ENCODE peak calls at places on chromosomes 5 and 9, in nine cellular contexts. U is Peyer's patch, B is HCT116, T is MM.1S, G is OCI-LY7, W is endodermal cell, X is foreskin fibroblast, L is spleen, D is GM12865. F is an unnamed sample.

GRCh38 chr9:120931278-120932085 is 4.9 kb upstream of the TRAF1 start:
- DNase-seq in U (peak), B (no peak), T (peak), G (peak), W (peak), X (peak), L (no peak), D (peak), F (peak)

GRCh38 chr9:128341435-128341849 is 1.1 kb downstream of the SLC27A4 start:
- DNase-seq in U (peak), B (peak), T (peak), G (peak), W (peak), X (peak), L (peak), D (peak), F (no peak)

GRCh38 chr5:54171645-54172384 is 138.6 kb downstream of the ARL15 start:
- DNase-seq in U (no peak), B (no peak), T (peak), G (peak), W (no peak), X (peak), L (no peak), D (no peak), F (no peak)

GRCh38 chr9:134469041-134469875 is 143.0 kb downstream of the RXRA start:
- DNase-seq in U (no peak), B (no peak), T (no peak), G (no peak), W (no peak), X (peak), L (no peak), D (no peak), F (no peak)

GRCh38 chr5:72234265-72234700 is 85.8 kb downstream of the MRPS27 start:
- DNase-seq in U (no peak), B (no peak), T (no peak), G (no peak), W (no peak), X (peak), L (no peak), D (peak), F (peak)

GRCh38 chr5:14476791-14477435 is 104.7 kb upstream of the OTULINL start:
- DNase-seq in U (no peak), B (no peak), T (no peak), G (no peak), W (no peak), X (peak), L (no peak), D (no peak), F (no peak)

GRCh38 chr5:146107901-146108300 is 2.5 kb upstream of the PLAC8L1 start:
- DNase-seq in U (no peak), B (no peak), T (no peak), G (no peak), W (no peak), X (peak), L (no peak), D (no peak), F (no peak)

GRCh38 chr5:92460505-92460904 is 1077.4 kb upstream of the ARRDC3 start:
- DNase-seq in U (no peak), B (no peak), T (no peak), G (no peak), W (no peak), X (no peak), L (no peak), D (peak), F (no peak)

GRCh38 chr5:65895891-65896290 is 30.5 kb upstream of the ERBIN start:
- DNase-seq in U (no peak), B (no peak), T (peak), G (no peak), W (no peak), X (no peak), L (no peak), D (peak), F (no peak)

GRCh38 chr5:14668247-14668646 is 3.7 kb downstream of the OTULIN start:
- DNase-seq in U (no peak), B (no peak), T (no peak), G (no peak), W (no peak), X (no peak), L (no peak), D (peak), F (no peak)

GRCh38 chr5:180090769-180091546 is 19.4 kb upstream of the RNF130 start:
- DNase-seq in U (peak), B (peak), T (peak), G (peak), W (peak), X (peak), L (no peak), D (no peak), F (no peak)
- TF ChIP-seq CTCF in U (no peak), B (peak), T (peak), G (peak), W (peak), X (no peak), L (no peak), D (no peak), F (no peak)

GRCh38 chr5:169081008-169081724 is 219.8 kb downstream of the SLIT3 start:
- DNase-seq in U (no peak), B (no peak), T (no peak), G (no peak), W (peak), X (no peak), L (no peak), D (no peak), F (no peak)

GRCh38 chr5:169085656-169086055 is 215.3 kb downstream of the SLIT3 start:
- DNase-seq in U (no peak), B (no peak), T (no peak), G (no peak), W (no peak), X (no peak), L (no peak), D (no peak), F (no peak)

GRCh38 chr5:169084775-169085566 is 216.0 kb downstream of the SLIT3 start:
- DNase-seq in U (no peak), B (no peak), T (no peak), G (no peak), W (peak), X (no peak), L (no peak), D (no peak), F (no peak)

GRCh38 chr5:169080352-169080938 is 220.5 kb downstream of the SLIT3 start:
- DNase-seq in U (no peak), B (no peak), T (no peak), G (no peak), W (peak), X (no peak), L (no peak), D (no peak), F (no peak)

DNA sequence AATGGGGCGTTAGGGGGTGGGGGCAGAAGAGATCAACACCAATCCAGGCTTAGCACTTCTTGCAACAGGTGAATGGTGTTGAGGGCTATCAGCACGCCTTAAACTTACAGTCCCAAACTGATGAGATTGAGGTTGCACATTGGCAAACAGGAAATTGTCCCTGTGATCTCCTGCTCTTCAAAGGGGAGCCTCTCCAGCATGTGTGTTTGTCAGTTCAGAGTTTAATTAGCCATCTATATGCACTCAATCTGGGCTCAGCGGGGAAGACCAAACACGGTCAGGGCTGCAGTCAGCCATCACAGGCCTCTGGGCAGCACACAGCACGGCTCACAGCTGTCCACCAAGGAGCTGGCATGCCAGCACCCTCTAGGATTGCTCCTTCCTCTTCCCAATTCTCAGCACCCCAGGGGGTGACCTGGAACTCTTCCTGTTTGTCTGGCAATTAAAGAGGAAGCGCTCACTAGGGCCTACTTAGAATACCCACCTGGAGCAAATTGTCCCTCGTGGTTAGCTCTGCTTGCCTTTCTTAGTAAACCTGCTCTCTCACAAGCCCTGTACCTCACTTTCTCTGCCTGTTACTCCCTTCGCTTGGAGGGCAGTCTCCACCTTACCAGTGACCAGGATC is 217.4 kb downstream of the SLIT3 start:
- DNase-seq in U (no peak), B (no peak), T (no peak), G (no peak), W (peak), X (no peak), L (no peak), D (no peak), F (no peak)
- H3K4me3 ChIP-seq in U (no peak), B (no peak), T (no peak), G (no peak), W (no peak), X (no peak), L (no peak), D (no peak), F (no peak)

GRCh38 chr5:139828207-139828895 is 32.7 kb downstream of the PSD2 start:
- DNase-seq in U (no peak), B (no peak), T (no peak), G (no peak), W (no peak), X (no peak), L (peak), D (no peak), F (no peak)
- TF ChIP-seq CTCF in U (no peak), B (no peak), T (no peak), G (no peak), W (no peak), X (no peak), L (no peak), D (no peak), F (no peak)

DNA sequence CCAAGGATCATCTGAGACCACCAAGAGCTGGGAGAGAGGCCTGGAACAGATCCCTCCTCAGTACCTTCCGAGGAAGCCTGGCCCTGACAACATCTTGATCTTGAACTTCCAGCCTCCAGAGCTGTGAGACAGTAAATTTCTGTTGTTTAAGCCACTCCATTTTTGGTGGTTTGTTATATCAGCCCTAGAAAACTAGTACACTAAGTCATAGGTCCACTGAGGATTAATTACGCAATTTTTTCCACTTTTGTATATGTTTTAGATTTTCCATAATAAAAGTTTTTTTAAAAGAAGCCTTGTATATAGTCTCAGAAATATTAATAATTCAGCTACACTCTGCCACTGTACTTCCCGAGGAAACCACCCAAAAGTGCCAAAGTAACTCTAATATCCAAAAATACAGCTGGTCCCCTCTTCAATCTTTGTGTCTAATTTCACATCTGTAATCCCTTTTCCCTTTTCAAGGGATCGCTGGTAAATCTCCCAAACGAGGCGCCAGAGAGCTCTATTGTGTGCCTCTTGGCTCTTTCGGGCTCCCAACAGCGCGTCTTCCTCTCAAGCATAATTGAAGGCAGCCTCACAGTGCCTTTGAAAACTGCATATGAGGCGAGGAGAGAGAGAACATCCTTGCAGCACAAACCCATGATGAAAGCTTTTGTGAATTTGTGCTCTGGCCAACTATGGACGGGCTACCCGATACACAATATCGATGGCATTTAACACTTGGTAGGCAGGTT is 32.7 kb downstream of the PRUNE2 start:
- DNase-seq in U (no peak), B (no peak), T (no peak), G (no peak), W (peak), X (peak), L (no peak), D (no peak), F (no peak)
- H3K4me3 ChIP-seq in U (no peak), B (no peak), T (no peak), G (no peak), W (no peak), X (peak), L (no peak), D (no peak), F (no peak)

DNA sequence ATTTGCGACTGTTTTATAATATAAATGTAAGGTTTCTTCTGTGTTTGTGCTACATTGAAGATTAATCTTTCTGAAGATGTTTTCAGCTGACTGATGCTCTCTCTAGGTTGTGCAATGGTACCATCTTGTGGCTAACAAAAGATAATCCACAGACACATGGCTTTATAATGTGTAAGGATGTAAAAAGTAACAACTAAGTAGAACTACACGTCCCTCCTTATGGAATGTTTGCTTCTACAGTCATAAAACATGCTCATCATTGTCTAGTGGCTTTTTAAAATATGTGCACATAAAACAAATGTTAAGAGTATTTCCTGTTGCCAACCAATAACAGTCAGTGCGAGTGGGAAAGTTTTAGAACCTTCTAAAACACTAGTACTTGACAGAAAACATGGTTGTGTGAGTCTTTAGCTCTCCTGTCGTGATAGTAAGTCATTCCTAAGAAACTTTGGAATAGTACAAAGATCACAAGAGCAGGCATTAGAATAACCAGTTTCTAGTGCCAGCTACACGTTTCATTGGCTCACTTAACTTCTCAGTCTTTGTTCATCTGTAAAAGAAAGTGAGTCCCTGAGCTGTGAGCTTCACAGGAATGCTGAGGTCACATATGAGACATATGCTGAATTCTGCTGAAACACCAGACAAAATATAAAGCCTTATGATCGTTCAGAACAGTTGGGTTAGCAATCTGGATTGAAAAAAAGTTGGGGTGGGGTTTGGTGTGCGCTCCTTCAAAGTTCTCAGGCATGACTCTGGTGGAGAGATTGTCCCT is 75.7 kb upstream of the GLIS3 start:
- DNase-seq in U (no peak), B (peak), T (peak), G (no peak), W (no peak), X (peak), L (no peak), D (peak), F (no peak)
- TF ChIP-seq CTCF in U (no peak), B (peak), T (peak), G (peak), W (peak), X (peak), L (peak), D (peak), F (no peak)

GRCh38 chr9:94901019-94901363 is 174.5 kb downstream of the AOPEP start:
- DNase-seq in U (no peak), B (no peak), T (no peak), G (no peak), W (no peak), X (no peak), L (no peak), D (no peak), F (no peak)

GRCh38 chr9:94899464-94900221 is 173.1 kb downstream of the AOPEP start:
- DNase-seq in U (no peak), B (no peak), T (no peak), G (no peak), W (no peak), X (no peak), L (no peak), D (no peak), F (no peak)

GRCh38 chr9:94903961-94904421 is 177.5 kb downstream of the AOPEP start:
- DNase-seq in U (no peak), B (no peak), T (no peak), G (no peak), W (no peak), X (peak), L (no peak), D (no peak), F (no peak)

GRCh38 chr9:94896512-94896911 is 170.0 kb downstream of the AOPEP start:
- DNase-seq in U (no peak), B (no peak), T (no peak), G (no peak), W (no peak), X (no peak), L (no peak), D (no peak), F (no peak)

DNA sequence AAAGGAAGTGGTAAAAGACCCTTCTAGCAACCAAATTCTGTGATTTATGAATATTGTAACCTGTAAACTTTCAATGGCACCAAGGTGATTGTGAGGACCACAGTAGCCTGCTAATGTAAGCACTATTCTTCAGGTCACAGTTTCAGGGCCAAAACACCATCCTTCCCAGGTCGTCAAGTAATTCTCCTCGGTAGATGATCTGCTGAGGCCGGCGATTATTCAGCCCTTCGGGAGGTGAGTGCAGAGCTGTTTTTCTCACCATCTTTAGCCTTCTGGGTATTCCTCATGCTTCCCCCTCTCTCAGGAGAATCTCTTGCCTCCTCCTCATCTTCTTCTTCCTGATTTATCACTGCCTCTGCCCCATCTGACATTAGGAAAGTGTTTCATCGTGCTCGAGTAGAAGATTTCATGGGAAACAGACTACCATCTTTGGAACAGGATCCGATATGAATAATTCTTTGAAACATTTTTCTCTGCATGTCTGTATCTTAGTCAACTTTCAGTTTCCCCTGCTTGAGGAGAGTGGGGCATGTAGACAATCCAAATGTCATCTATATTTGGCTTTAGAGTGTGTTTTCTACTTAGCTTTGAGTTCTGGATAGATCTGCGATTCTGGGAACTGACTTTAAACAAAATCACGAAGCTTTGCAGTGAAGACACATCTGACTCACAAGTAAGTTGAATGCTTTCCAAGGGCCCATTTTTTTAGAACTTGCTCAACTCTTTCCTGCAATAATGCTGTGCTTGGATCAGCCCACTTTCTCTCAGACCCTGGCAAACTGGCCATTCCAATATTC is 173.9 kb downstream of the AOPEP start:
- DNase-seq in U (no peak), B (no peak), T (no peak), G (no peak), W (no peak), X (peak), L (no peak), D (no peak), F (no peak)
- H3K4me3 ChIP-seq in U (no peak), B (no peak), T (no peak), G (no peak), W (no peak), X (peak), L (no peak), D (no peak), F (no peak)

GRCh38 chr9:33124716-33125378 is 42.3 kb downstream of the B4GALT1 start:
- DNase-seq in U (peak), B (no peak), T (no peak), G (peak), W (no peak), X (peak), L (peak), D (no peak), F (no peak)
- TF ChIP-seq CTCF in U (no peak), B (peak), T (no peak), G (peak), W (no peak), X (no peak), L (no peak), D (no peak), F (peak)

F was measured in GM12864.